ENCODE peak calls at places on chromosomes 1 and 21, in nine cellular contexts. W is AG10803, N is cardiac fibroblast, P is lower leg skin, G is mucosa of descending colon, S is fibroblast of villous mesenchyme, H is astrocyte of the spinal cord, L is OCI-LY7, F is Caco-2. K is an unnamed sample.

GRCh38 chr1:245503548-245503947 is 348.8 kb downstream of the KIF26B start:
- DNase-seq in N (no peak), H (no peak), S (peak), F (no peak), G (no peak), W (no peak), P (no peak), L (no peak), K (no peak)

GRCh38 chr1:9246841-9247785 is 12.5 kb downstream of the H6PD start:
- DNase-seq in N (no peak), S (no peak), L (no peak), F (no peak), W (no peak), G (no peak), P (no peak), H (no peak), K (no peak)

GRCh38 chr1:169109561-169110134 is 3.2 kb downstream of the ATP1B1 start:
- DNase-seq in W (peak), S (peak), F (peak), G (no peak), H (peak), L (peak), N (peak), P (peak), K (peak)

GRCh38 chr1:165871311-165872067 is 44.1 kb downstream of the UCK2 start:
- DNase-seq in L (peak), W (peak), P (no peak), G (peak), F (no peak), S (peak), N (peak), H (peak), K (peak)

GRCh38 chr1:117512728-117513321 is 93.0 kb upstream of the TENT5C start:
- DNase-seq in N (peak), P (no peak), H (peak), F (no peak), L (peak), G (no peak), W (peak), S (peak), K (peak)

GRCh38 chr1:110582378-110582777 is 23.8 kb downstream of the KCNA2 start:
- DNase-seq in G (no peak), P (no peak), H (no peak), S (no peak), N (no peak), F (no peak), W (no peak), L (no peak), K (no peak)

GRCh38 chr1:56557746-56558145 is 21.6 kb downstream of the PLPP3 start:
- DNase-seq in F (no peak), N (no peak), L (no peak), S (no peak), H (no peak), G (no peak), W (no peak), P (no peak), K (no peak)

GRCh38 chr1:204873714-204874113 is 3.1 kb downstream of the NFASC start:
- DNase-seq in F (no peak), S (no peak), H (no peak), N (no peak), G (no peak), L (no peak), W (no peak), P (no peak), K (no peak)

GRCh38 chr1:1349256-1350012 is at the start of gene DVL1:
- DNase-seq in G (peak), F (peak), P (no peak), H (peak), W (peak), N (peak), S (peak), L (peak), K (peak)

GRCh38 chr1:166489670-166490436 is 323.1 kb upstream of the FAM78B start:
- DNase-seq in N (no peak), S (peak), L (peak), H (no peak), G (peak), F (peak), P (peak), W (peak), K (no peak)

GRCh38 chr1:181391297-181391905 is 91.9 kb upstream of the CACNA1E start:
- DNase-seq in N (no peak), W (no peak), F (no peak), L (no peak), H (no peak), S (no peak), G (no peak), P (no peak), K (no peak)
- TF ChIP-seq CTCF in N (no peak), W (no peak), F (no peak), L (no peak), H (no peak), S (no peak), G (no peak), P (no peak), K (no peak)

GRCh38 chr1:32898056-32898455 is 3.1 kb downstream of the TMEM54 start:
- DNase-seq in W (no peak), G (peak), F (no peak), N (no peak), L (no peak), S (no peak), H (no peak), P (no peak), K (no peak)
- H3K4me3 ChIP-seq in W (no peak), G (no peak), F (no peak), N (no peak), L (no peak), S (no peak), H (no peak), P (no peak), K (no peak)

DNA sequence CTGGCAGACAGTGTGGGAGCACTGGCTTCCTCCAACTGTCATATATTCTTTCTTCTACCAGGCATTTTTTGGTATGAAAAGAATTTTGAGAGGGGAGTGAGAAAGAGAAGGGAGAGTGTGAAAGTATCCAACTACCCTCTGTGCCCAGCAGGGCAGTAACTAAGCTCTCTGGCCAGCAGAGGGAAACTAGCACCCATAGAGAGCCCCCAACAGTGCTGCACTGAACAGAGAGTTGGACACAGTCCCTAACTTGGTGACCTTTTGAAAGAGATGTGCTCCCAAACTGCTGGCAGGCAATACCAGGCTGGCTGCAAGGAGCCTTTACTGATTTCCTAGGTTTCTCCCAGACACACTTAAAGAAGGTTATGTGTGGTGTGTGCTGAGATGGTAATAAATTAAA is 118.8 kb upstream of the PBX1 start:
- DNase-seq in S (peak), W (peak), G (no peak), N (peak), F (peak), P (no peak), H (peak), L (no peak), K (peak)
- TF ChIP-seq CTCF in S (peak), W (peak), G (no peak), N (peak), F (peak), P (no peak), H (peak), L (no peak), K (peak)

DNA sequence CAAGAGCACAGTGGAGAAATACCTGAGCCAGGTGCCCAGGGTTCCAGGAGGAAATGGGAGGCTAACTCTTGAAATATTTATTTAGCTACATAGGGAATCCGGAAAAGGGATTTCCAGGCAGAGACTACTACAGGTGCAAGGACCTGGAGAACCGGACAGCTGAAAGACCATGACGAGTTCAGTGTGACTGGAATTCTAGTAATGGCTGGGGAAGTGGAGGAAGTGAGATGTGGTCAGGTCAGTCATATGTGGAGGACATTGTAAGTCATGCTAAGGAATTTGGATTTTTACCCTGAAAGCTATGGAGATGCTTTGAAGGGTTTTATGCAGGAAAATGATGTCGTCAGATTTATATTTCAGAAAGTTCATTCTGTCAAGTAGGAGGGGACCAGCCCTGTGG is 1.8 kb downstream of the CAP1 start:
- DNase-seq in N (no peak), G (no peak), H (no peak), L (no peak), F (no peak), P (no peak), W (peak), S (no peak), K (peak)
- H3K4me3 ChIP-seq in N (peak), G (no peak), H (peak), L (peak), F (no peak), P (no peak), W (peak), S (peak), K (peak)

GRCh38 chr1:15329481-15329815 is 80.2 kb upstream of the EFHD2 start:
- DNase-seq in N (no peak), W (no peak), G (no peak), H (no peak), F (no peak), S (no peak), P (no peak), L (no peak), K (no peak)

GRCh38 chr1:15326691-15327530 is 79.9 kb downstream of the FHAD1 start:
- DNase-seq in H (peak), F (no peak), L (no peak), S (peak), G (no peak), P (no peak), W (peak), N (peak), K (no peak)

GRCh38 chr1:15328245-15328784 is 81.3 kb downstream of the FHAD1 start:
- DNase-seq in N (no peak), P (no peak), S (no peak), L (no peak), W (no peak), G (no peak), H (no peak), F (no peak), K (no peak)

GRCh38 chr1:15330028-15330427 is 79.7 kb upstream of the EFHD2 start:
- DNase-seq in G (no peak), W (no peak), S (no peak), L (no peak), P (no peak), H (no peak), N (no peak), F (no peak), K (no peak)

GRCh38 chr1:15328785-15329480 is 80.8 kb upstream of the EFHD2 start:
- DNase-seq in P (peak), H (peak), W (peak), F (no peak), N (peak), L (no peak), G (peak), S (peak), K (peak)
- TF ChIP-seq CTCF in P (no peak), H (peak), W (peak), F (no peak), N (peak), L (peak), G (no peak), S (no peak), K (peak)

GRCh38 chr1:108208724-108209404 is 8.7 kb upstream of the SLC25A24 start:
- DNase-seq in P (no peak), W (no peak), N (no peak), H (no peak), L (no peak), F (no peak), G (no peak), S (no peak), K (no peak)
- H3K4me3 ChIP-seq in P (no peak), W (no peak), N (no peak), H (no peak), L (no peak), F (no peak), G (no peak), S (no peak), K (no peak)

GRCh38 chr21:46226920-46227599 is 1.5 kb downstream of the LSS start:
- DNase-seq in N (peak), F (no peak), W (peak), L (peak), G (no peak), P (no peak), H (peak), S (peak), K (peak)

GRCh38 chr21:46228345-46229051 is at the start of gene LSS:
- DNase-seq in N (peak), S (peak), G (peak), H (peak), W (peak), L (peak), F (peak), P (peak), K (peak)

GRCh38 chr21:46229133-46229922 is 754 bp upstream of the LSS start:
- DNase-seq in P (peak), S (no peak), F (no peak), W (no peak), L (no peak), H (no peak), N (no peak), G (peak), K (no peak)

GRCh38 chr21:46227811-46228344 is 696 bp downstream of the LSS start:
- DNase-seq in G (peak), W (no peak), L (peak), S (peak), N (no peak), P (no peak), F (no peak), H (no peak), K (no peak)

DNA sequence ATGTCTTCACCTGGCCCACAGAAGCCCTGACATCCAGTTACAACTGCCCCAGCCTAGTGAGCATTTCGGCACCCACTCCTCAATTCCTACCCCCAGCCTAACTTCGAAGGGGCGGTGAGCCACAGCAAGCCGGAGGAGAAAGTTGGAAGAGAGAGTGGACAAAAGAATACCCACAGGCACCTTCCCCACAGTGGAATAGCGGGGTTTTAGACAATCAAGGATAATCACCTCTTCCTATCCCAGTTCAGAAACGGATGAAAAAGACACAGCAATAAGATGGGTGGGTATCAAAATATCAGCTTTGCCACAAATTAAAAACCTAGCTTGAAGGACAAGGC is 1.3 kb upstream of the LSS start:
- DNase-seq in F (no peak), P (no peak), H (no peak), S (no peak), W (no peak), L (no peak), G (no peak), N (no peak), K (no peak)
- TF ChIP-seq CTCF in F (no peak), P (no peak), H (no peak), S (no peak), W (no peak), L (no peak), G (no peak), N (no peak), K (no peak)

DNA sequence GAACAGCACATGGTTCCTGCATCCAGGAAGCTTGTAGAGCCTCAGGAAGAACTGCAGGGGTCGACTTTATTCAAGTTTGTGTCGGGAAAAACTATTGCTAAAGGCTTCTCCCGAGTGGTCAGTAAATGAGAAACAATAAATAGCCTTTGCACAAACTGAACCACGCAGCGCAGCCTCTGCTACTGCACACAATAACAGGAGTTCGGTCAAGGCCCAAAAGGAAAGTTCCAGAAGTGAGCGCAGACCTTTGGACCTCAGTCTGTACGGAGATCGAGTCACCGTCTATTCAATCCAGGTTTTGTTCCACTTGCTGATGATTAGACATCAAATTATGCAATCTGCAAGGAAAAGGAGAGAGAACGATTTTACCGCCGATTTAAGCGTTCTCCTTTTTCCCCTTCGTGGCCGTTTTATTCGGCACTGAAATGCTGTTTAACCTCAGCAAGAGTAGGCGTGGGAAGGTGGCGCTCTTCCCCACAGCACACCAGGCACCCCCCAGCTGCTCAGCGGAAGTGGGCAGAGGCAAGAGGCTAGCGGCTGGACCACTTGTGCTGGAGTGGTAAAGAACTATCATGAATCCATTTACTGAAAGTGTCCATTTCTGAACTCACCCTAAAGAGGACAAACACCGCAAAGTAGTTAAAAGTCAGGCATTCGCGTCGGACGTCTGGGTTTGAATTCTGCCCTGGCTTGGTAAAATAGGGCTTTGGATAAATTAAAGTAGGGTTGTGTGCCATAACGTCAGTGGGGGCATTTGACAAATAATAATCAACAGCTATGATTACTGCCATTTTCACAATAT is 6.1 kb upstream of the LHX8 start:
- DNase-seq in N (no peak), S (no peak), H (no peak), L (no peak), G (no peak), P (no peak), W (no peak), F (no peak), K (no peak)
- H3K4me3 ChIP-seq in N (no peak), S (no peak), H (no peak), L (no peak), G (no peak), P (no peak), W (no peak), F (no peak), K (no peak)

K was measured in choroid plexus epithelial cell.